ENCODE peak calls at places on chromosomes 3 and 15, in four cellular contexts. W, V, O and A are unnamed samples.

GRCh38 chr15:69929905-69930630 is 167.6 kb downstream of the TLE3 start:
- DNase-seq in W (no peak), O (peak), V (peak), A (no peak)

GRCh38 chr3:173267716-173268115 is 126.7 kb upstream of the SPATA16 start:
- DNase-seq in V (no peak), O (no peak), W (no peak), A (no peak)

GRCh38 chr3:195906865-195907729 is 1.3 kb downstream of the TNK2 start:
- DNase-seq in V (no peak), W (peak), O (no peak), A (peak)

GRCh38 chr3:136860541-136860940 is 1.5 kb upstream of the NCK1 start:
- DNase-seq in W (no peak), V (no peak), O (no peak), A (no peak)

GRCh38 chr3:11651900-11652299 is 8.2 kb upstream of the VGLL4 start:
- DNase-seq in W (peak), O (no peak), V (no peak), A (peak)

GRCh38 chr3:50620846-50621245 is 3.9 kb downstream of the MAPKAPK3 start:
- DNase-seq in W (no peak), O (no peak), V (no peak), A (no peak)

GRCh38 chr3:195613468-195614069 is 29.8 kb upstream of the APOD start:
- DNase-seq in V (no peak), O (no peak), W (peak), A (peak)

GRCh38 chr3:142987080-142987700 is 14.2 kb upstream of the U2SURP start:
- DNase-seq in W (peak), O (no peak), V (no peak), A (peak)

GRCh38 chr15:79373728-79374127 is 58.4 kb upstream of the MINAR1 start:
- DNase-seq in O (no peak), V (no peak), W (no peak), A (no peak)
- H2BK5ac ChIP-seq in O (no peak), V (no peak), W (no peak), A (no peak)

GRCh38 chr15:34101366-34102174 is at the start of the genes EMC7 and PGBD4:
- DNase-seq in O (peak), V (peak), W (peak), A (peak)
- H3K14ac ChIP-seq in O (peak), V (no peak), W (peak), A (peak)

GRCh38 chr3:144039661-144040060 is 68.0 kb downstream of the DIPK2A start:
- DNase-seq in V (no peak), O (no peak), W (peak), A (no peak)
- H2BK5ac ChIP-seq in V (no peak), O (no peak), W (no peak), A (no peak)

DNA sequence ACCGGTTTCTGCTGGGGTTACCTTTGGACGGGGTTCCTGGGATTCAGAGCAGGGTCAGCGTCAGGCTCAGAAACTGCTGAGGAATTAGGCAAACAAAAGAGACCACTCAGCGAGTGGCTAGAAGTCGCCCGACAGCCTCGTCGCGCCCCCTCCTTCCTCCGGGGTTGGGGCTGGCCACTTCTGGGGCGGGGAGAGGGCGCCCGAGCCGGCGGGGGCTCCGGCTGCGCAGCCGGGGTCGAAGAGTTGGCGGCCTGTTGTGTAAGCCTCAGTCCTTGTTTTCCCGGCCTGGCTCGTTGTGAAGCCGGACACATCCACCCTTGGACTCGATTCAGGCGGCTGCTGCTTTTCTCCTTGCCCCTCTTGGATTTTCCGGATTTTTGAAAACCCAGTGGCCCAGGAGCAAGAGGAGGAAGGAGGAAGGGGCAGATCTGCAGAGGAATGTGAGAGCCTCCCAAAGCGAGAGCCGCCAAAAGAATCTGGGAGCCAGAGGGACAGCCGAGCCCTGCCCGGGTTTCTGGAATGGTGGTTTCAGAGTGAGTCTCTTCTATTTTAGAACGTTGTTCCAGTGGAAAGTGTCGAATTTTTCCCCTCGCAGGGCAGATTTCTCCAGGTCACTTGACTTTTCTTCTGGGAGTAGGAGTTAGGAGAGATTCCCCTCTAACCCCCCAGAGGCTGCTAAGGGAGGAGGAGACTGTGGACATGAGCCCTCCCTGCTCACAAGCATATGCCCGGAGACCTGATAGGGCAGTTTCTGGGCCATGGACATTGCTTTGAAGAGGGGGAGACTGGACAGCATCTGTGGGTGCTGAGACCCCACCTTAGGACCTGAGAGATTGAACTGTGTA is 666 bp downstream of the SNX33 start:
- DNase-seq in V (no peak), W (no peak), O (peak), A (peak)
- H3K14ac ChIP-seq in V (no peak), W (peak), O (peak), A (peak)

DNA sequence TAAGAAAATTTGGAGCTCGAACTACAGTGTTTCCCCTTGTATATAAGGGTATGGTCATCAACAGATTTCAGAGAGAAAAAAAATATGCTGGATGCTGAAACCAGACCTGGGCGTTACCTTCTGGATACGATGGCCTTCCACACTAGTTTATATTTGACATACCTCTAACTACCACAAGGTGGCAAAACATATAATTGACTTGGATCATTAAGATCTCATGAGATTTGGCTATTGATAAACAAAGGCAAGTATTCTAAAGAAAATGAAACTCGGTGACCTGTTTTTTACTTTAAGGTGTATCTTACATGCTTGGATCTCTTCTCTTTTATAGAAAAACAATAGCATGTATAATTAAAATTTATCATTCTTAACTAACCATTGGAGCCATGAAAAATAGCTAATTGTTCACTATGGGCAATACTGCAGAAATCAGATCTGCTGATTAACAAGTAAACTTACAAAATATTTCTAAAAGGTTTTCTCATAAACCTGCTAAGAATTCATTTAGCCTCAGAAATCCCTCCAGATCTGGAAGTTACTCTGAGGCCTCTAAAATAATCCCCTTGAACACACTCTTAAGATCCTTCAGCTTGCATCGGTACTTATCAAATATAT is 300.6 kb upstream of the KCNH8 start:
- DNase-seq in V (no peak), W (no peak), O (no peak), A (no peak)
- H2BK5ac ChIP-seq in V (no peak), W (no peak), O (no peak), A (no peak)